ENCODE peak calls at places on chromosomes 13 and 19, in seven cellular contexts. I is cardiac muscle cell, V is heart right ventricle, K is pancreas, C is right lobe of liver, G is upper lobe of right lung, L is heart left ventricle. Q is an unnamed sample.

GRCh38 chr19:18282021-18282787 is 782 bp upstream of the JUND start:
- DNase-seq in I (no peak), V (no peak), K (no peak), C (no peak), G (peak; percentile 77), L (peak; percentile 78), Q (no peak)

GRCh38 chr13:98476538-98476966 is 100.4 kb downstream of the STK24 start:
- DNase-seq in I (peak; percentile 82), V (no peak), K (peak; percentile 49), C (peak; percentile 97), G (peak; percentile 76), L (peak; percentile 79), Q (peak; percentile 90)

GRCh38 chr13:68850160-68850559 is 1257.5 kb upstream of the ATXN8OS start:
- DNase-seq in I (no peak), V (no peak), K (no peak), C (no peak), G (no peak), L (no peak), Q (no peak)

GRCh38 chr13:105545811-105546210 is 989.7 kb downstream of the EFNB2 start:
- DNase-seq in I (no peak), V (no peak), K (no peak), C (no peak), G (no peak), L (no peak), Q (no peak)

GRCh38 chr13:38496956-38497355 is 147.3 kb downstream of the UFM1 start:
- DNase-seq in I (peak; percentile 3), V (no peak), K (no peak), C (no peak), G (no peak), L (no peak), Q (no peak)

GRCh38 chr13:38636756-38637155 is 50.1 kb upstream of the FREM2 start:
- DNase-seq in I (no peak), V (no peak), K (peak; percentile 68), C (no peak), G (no peak), L (no peak), Q (no peak)

GRCh38 chr13:110363009-110363408 is 55.9 kb downstream of the COL4A2 start:
- DNase-seq in I (no peak), V (no peak), K (no peak), C (no peak), G (no peak), L (no peak), Q (no peak)

GRCh38 chr19:8663920-8664670 is 33.7 kb downstream of the NFILZ start:
- DNase-seq in I (no peak), V (no peak), K (no peak), C (no peak), G (no peak), L (no peak), Q (peak; percentile 94)

GRCh38 chr19:38734426-38735256 is 9.6 kb downstream of the CAPN12 start:
- DNase-seq in I (no peak), V (no peak), K (no peak), C (peak; percentile 48), G (peak; percentile 68), L (no peak), Q (no peak)

GRCh38 chr13:27022571-27023311 is 148.9 kb downstream of the USP12 start:
- DNase-seq in I (peak; percentile 49), V (no peak), K (no peak), C (no peak), G (no peak), L (no peak), Q (no peak)

GRCh38 chr19:19386373-19386869 is 19.1 kb upstream of the GATAD2A start:
- DNase-seq in I (no peak), V (no peak), K (no peak), C (no peak), G (no peak), L (no peak), Q (no peak)

GRCh38 chr19:24177686-24178085 is 90.7 kb downstream of the ZNF254 start:
- DNase-seq in I (no peak), V (no peak), K (no peak), C (no peak), G (no peak), L (no peak), Q (no peak)

GRCh38 chr19:24178207-24178606 is 91.2 kb downstream of the ZNF254 start:
- DNase-seq in I (no peak), V (no peak), K (no peak), C (no peak), G (no peak), L (no peak), Q (no peak)
- H3K4me1 ChIP-seq in I (no peaks in the 10 kb centered on the region), V (no peaks in the 10 kb centered on the region), K (no peaks in the 10 kb centered on the region), C (no peaks in the 10 kb centered on the region), G (no peaks in the 10 kb centered on the region), L (no peaks in the 10 kb centered on the region), Q (no peaks in the 10 kb centered on the region)

DNA sequence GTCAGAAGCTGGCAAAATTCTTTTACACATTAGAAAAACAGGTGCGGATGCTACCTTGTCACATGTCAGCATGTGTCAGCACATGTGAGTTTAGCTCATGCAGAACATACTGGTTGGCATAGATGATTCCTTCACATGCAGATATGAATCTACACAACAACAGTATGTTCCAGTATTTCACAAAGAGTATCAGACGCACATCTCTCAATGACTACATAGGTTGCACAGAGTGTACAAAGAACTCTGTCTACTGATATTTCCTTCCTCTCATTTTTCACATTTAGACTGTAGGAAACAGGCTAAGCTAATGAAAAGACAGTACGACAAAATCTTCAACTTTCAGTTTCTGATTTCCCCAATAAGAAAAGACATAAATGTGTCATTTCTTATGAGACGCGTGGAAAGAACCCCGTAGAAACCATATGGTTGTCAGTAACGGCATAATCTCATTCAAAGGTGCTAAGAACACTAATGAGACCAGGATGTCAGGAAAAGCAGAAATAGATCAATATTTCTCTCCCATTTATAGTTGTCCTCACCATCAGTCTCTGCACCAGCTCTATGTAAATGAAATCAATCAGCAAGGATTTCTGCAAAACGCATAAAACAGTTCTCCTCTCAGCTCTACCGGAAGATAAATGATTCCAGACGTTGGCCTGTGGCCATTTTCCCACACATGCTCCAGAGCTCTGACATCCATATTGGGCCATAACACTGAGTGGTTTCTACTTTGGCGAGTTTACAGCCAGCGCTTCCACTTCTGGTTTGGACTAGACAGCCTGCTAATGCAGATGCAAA is 81.2 kb downstream of the STARD13 start:
- DNase-seq in I (peak; percentile 95), V (peak; percentile 87), K (peak; percentile 87), C (no peak), G (no peak), L (peak; percentile 63), Q (no peak)
- H3K4me3 ChIP-seq in I (no peak overlapping the region), V (peak overlapping the region; percentile 51), K (no peak overlapping the region), C (no peak overlapping the region), G (peak overlapping the region; percentile 37), L (peak overlapping the region; percentile 47), Q (no peak overlapping the region)

GRCh38 chr13:42559057-42559456 is 14.9 kb upstream of the TNFSF11 start:
- DNase-seq in I (no peak), V (no peak), K (no peak), C (no peak), G (no peak), L (no peak), Q (no peak)
- TF ChIP-seq CTCF in I (no peak), V (no peak), K (no peak), C (no peak), G (no peak), L (no peak), Q (no peak)

GRCh38 chr13:99977912-99978780 is 3.4 kb upstream of the ZIC2 start:
- DNase-seq in I (no peak), V (no peak), K (no peak), C (no peak), G (no peak), L (no peak), Q (peak; percentile 59)
- H3K4me1 ChIP-seq in I (no peaks in the 10 kb centered on the region), V (peaks cover 45% of the 10 kb centered on the region), K (peaks cover 9% of the 10 kb centered on the region), C (no peaks in the 10 kb centered on the region), G (peaks cover 18% of the 10 kb centered on the region), L (peaks cover 34% of the 10 kb centered on the region), Q (peaks cover 43% of the 10 kb centered on the region)